ENCODE peak calls at places on chromosome 1, in five cellular contexts. One of them, this sample, is unnamed.
A peak's percentile ranks its signal among the peaks of the same experiment; 100 is the strongest.

GRCh38 chr1:111212634-111213335 is 12.3 kb upstream of the DENND2D start:
- DNase-seq in iPS-NIHi11: no peak
- DNase-seq in astrocyte of the spinal cord: no peak
- DNase-seq in epithelial cell of proximal tubule: no peak
- DNase-seq in hippocampal formation: no peak
- DNase-seq in this sample: no peak

GRCh38 chr1:115351143-115351542 is 13.1 kb upstream of the NGF start:
- DNase-seq in iPS-NIHi11: no peak
- DNase-seq in epithelial cell of proximal tubule: no peak
- DNase-seq in hippocampal formation: no peak
- DNase-seq in astrocyte of the spinal cord: no peak
- DNase-seq in this sample: no peak

GRCh38 chr1:53367503-53368313 is 39.8 kb upstream of the LRP8 start:
- DNase-seq in astrocyte of the spinal cord: no peak
- DNase-seq in iPS-NIHi11: no peak
- DNase-seq in epithelial cell of proximal tubule: no peak
- DNase-seq in hippocampal formation: peak; percentile 4
- DNase-seq in this sample: no peak

GRCh38 chr1:26627959-26628358 is 67.9 kb upstream of the ARID1A start:
- DNase-seq in iPS-NIHi11: no peak
- DNase-seq in hippocampal formation: no peak
- DNase-seq in epithelial cell of proximal tubule: no peak
- DNase-seq in astrocyte of the spinal cord: no peak
- DNase-seq in this sample: no peak

GRCh38 chr1:203286161-203286984 is 18.9 kb upstream of the BTG2 start:
- DNase-seq in iPS-NIHi11: no peak
- DNase-seq in epithelial cell of proximal tubule: no peak
- DNase-seq in astrocyte of the spinal cord: no peak
- DNase-seq in hippocampal formation: peak; percentile 59
- DNase-seq in this sample: no peak

GRCh38 chr1:224799083-224799482 is 130.4 kb upstream of the DNAH14 start:
- DNase-seq in iPS-NIHi11: no peak
- DNase-seq in hippocampal formation: no peak
- DNase-seq in astrocyte of the spinal cord: no peak
- DNase-seq in epithelial cell of proximal tubule: no peak
- DNase-seq in this sample: no peak

GRCh38 chr1:31768939-31769704 is 5.0 kb upstream of the ADGRB2 start:
- DNase-seq in iPS-NIHi11: no peak
- DNase-seq in epithelial cell of proximal tubule: no peak
- DNase-seq in hippocampal formation: no peak
- DNase-seq in astrocyte of the spinal cord: no peak
- DNase-seq in this sample: no peak

GRCh38 chr1:45272943-45273342 is 53.8 kb upstream of the HPDL start:
- DNase-seq in astrocyte of the spinal cord: peak; percentile 66
- DNase-seq in epithelial cell of proximal tubule: no peak
- DNase-seq in hippocampal formation: no peak
- DNase-seq in iPS-NIHi11: no peak
- DNase-seq in this sample: no peak

GRCh38 chr1:197904126-197904787 is 1.8 kb downstream of the C1orf53 start:
- DNase-seq in epithelial cell of proximal tubule: no peak
- DNase-seq in astrocyte of the spinal cord: no peak
- DNase-seq in iPS-NIHi11: no peak
- DNase-seq in hippocampal formation: no peak
- DNase-seq in this sample: no peak

GRCh38 chr1:161427733-161428516 is 60.2 kb upstream of the CFAP126 start:
- DNase-seq in astrocyte of the spinal cord: peak; percentile 64
- DNase-seq in hippocampal formation: no peak
- DNase-seq in iPS-NIHi11: peak; percentile 37
- DNase-seq in epithelial cell of proximal tubule: no peak
- DNase-seq in this sample: peak; percentile 49

GRCh38 chr1:12405325-12406217 is 175.7 kb downstream of the VPS13D start:
- DNase-seq in hippocampal formation: no peak
- DNase-seq in astrocyte of the spinal cord: peak; percentile 30
- DNase-seq in epithelial cell of proximal tubule: no peak
- DNase-seq in iPS-NIHi11: no peak
- DNase-seq in this sample: no peak

GRCh38 chr1:205983925-205984725 is 19.1 kb downstream of the RAB7B start:
- DNase-seq in iPS-NIHi11: peak; percentile 72
- DNase-seq in astrocyte of the spinal cord: peak; percentile 55
- DNase-seq in hippocampal formation: peak; percentile 76
- DNase-seq in epithelial cell of proximal tubule: no peak
- DNase-seq in this sample: peak; percentile 61

GRCh38 chr1:25875154-25875855 is at the start of gene PAQR7:
- DNase-seq in hippocampal formation: peak; percentile 64
- DNase-seq in epithelial cell of proximal tubule: no peak
- DNase-seq in iPS-NIHi11: peak; percentile 88
- DNase-seq in astrocyte of the spinal cord: peak; percentile 75
- DNase-seq in this sample: peak; percentile 70

GRCh38 chr1:200053639-200054038 is 26.1 kb downstream of the NR5A2 start:
- DNase-seq in hippocampal formation: no peak
- DNase-seq in astrocyte of the spinal cord: no peak
- DNase-seq in epithelial cell of proximal tubule: no peak
- DNase-seq in iPS-NIHi11: no peak
- DNase-seq in this sample: no peak

GRCh38 chr1:232226197-232226681 is 403.7 kb downstream of the SIPA1L2 start:
- DNase-seq in epithelial cell of proximal tubule: no peak
- DNase-seq in astrocyte of the spinal cord: peak; percentile 72
- DNase-seq in iPS-NIHi11: peak; percentile 35
- DNase-seq in hippocampal formation: no peak
- DNase-seq in this sample: peak; percentile 95

GRCh38 chr1:174912243-174912642 is 87.5 kb upstream of the CACYBP start:
- DNase-seq in astrocyte of the spinal cord: no peak
- DNase-seq in epithelial cell of proximal tubule: no peak
- DNase-seq in hippocampal formation: no peak
- DNase-seq in iPS-NIHi11: no peak
- DNase-seq in this sample: no peak

This sample was measured in NT2/D1.